ENCODE peak calls at places on chromosome 14, in seven cellular contexts. X is AG10803, I is stomach, J is retinal pigment epithelial cell, G is fibroblast of lung, S is heart right ventricle, U is fibroblast of pulmonary artery. Z is an unnamed sample.

GRCh38 chr14:59245809-59246295 is 57.4 kb downstream of the DAAM1 start:
- DNase-seq in S (no peak), J (no peak), G (no peak), X (no peak), I (no peak), U (no peak), Z (no peak)

GRCh38 chr14:32986791-32987545 is 48.3 kb downstream of the NPAS3 start:
- DNase-seq in S (no peak), X (peak), I (no peak), U (peak), J (peak), G (peak), Z (no peak)

GRCh38 chr14:52269100-52269499 is 1.6 kb downstream of the PTGDR start:
- DNase-seq in U (no peak), S (no peak), G (no peak), X (no peak), I (no peak), J (no peak), Z (no peak)

GRCh38 chr14:94310248-94310647 is 12.9 kb downstream of the SERPINA6 start:
- DNase-seq in J (no peak), I (no peak), U (no peak), G (no peak), X (no peak), S (no peak), Z (no peak)

GRCh38 chr14:39733741-39734140 is 301.5 kb upstream of the FBXO33 start:
- DNase-seq in G (no peak), X (no peak), U (no peak), S (no peak), J (no peak), I (no peak), Z (no peak)

GRCh38 chr14:59187802-59188460 is 536 bp upstream of the DAAM1 start:
- DNase-seq in I (no peak), U (no peak), G (no peak), S (peak), X (no peak), J (no peak), Z (peak)

GRCh38 chr14:70181276-70181675 is 7.5 kb downstream of the SLC8A3 start:
- DNase-seq in U (no peak), S (no peak), J (no peak), G (no peak), I (no peak), X (no peak), Z (no peak)

GRCh38 chr14:88233915-88234314 is 89.2 kb downstream of the KCNK10 start:
- DNase-seq in G (no peak), U (peak), J (no peak), I (no peak), S (no peak), X (no peak), Z (no peak)

GRCh38 chr14:58768977-58769376 is 131.2 kb downstream of the DACT1 start:
- DNase-seq in J (no peak), U (no peak), X (no peak), S (no peak), I (no peak), G (no peak), Z (no peak)

GRCh38 chr14:64717870-64718269 is 13.6 kb downstream of the PLEKHG3 start:
- DNase-seq in S (no peak), I (no peak), G (no peak), X (no peak), J (no peak), U (no peak), Z (no peak)

GRCh38 chr14:92589213-92589852 is 75.8 kb downstream of the RIN3 start:
- DNase-seq in G (peak), S (no peak), I (no peak), U (peak), X (peak), J (no peak), Z (no peak)

GRCh38 chr14:92984896-92985295 is 61.9 kb downstream of the CHGA start:
- DNase-seq in U (no peak), I (no peak), J (no peak), G (no peak), S (no peak), X (no peak), Z (peak)

GRCh38 chr14:54758041-54758440 is 144.6 kb downstream of the GCH1 start:
- DNase-seq in J (no peak), I (no peak), G (no peak), S (no peak), X (no peak), U (no peak), Z (no peak)

GRCh38 chr14:61561657-61562276 is 133.5 kb upstream of the HIF1A start:
- DNase-seq in X (peak), U (peak), I (peak), J (peak), S (peak), G (peak), Z (peak)

DNA sequence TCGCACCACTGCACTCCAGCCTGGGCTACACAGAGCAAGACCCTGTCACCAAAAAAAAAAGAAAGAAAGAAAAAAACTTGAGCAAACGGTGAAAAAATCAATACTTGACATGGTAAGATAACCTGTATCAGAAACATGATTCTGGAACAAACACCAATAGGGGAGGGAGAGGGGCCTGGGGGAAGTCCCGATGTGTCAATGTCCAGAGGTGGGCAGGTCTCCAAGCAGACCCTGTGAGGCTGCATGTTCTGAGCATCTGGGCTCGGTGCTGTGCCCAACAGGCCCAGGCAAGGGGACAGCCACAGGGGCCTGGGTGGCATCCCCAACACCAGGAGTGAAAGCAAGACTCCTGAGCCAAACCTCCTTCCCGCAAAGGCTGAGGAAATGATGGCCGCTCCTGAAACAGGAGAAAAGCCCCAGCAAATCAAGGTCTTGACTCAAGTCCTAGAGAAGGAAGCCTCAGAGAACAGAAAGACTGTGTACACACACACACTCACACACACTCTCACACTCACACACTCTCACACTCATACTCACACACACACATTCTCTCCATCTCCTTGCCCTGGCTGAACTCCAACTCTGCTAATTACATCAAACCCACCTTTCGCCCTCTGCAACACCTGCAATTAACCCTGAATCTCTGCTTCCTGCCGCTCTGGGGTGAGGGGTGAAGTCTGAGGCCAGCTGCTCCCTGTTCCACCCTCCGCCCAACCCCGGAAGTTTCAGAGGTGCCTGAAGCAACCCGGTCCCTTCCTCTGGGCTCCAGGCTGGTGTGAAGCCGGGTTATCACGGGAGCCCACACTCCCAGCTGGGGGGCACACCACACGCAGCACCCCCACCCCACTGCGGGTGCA is 20.4 kb downstream of the CCDC88C start:
- DNase-seq in G (no peak), J (no peak), X (no peak), I (peak), S (no peak), U (no peak), Z (no peak)
- H3K4me3 ChIP-seq in G (no peak), J (no peak), X (no peak), I (no peak), S (no peak), U (no peak), Z (no peak)

GRCh38 chr14:76775695-76776305 is 14.5 kb downstream of the VASH1 start:
- DNase-seq in I (no peak), G (no peak), J (no peak), X (no peak), S (no peak), U (no peak), Z (no peak)
- H3K4me3 ChIP-seq in I (no peak), G (no peak), J (no peak), X (no peak), S (no peak), U (no peak), Z (no peak)

DNA sequence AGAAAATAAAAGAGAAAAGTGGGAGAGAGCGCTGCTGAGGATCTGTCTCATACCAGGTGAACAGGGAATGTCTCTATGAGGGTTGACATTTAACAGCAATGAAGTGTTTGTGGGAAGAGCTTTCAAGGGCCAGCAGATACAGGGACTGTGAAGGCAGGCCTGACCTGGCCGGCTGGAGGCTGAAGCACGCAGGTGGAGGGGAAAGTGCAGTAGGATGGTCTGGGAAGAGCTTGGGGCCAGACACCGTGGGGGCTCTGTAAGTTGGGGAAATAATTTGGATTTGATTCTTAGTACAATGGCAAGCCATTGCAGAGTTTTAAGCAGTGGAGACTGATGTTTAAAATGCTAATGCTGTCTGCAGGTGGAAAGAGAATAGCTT is 23.8 kb upstream of the DHRS2 start:
- DNase-seq in J (no peak), S (no peak), I (no peak), G (no peak), U (no peak), X (no peak), Z (no peak)
- H3K4me3 ChIP-seq in J (no peak), S (no peak), I (no peak), G (no peak), U (no peak), X (no peak), Z (no peak)

GRCh38 chr14:101363880-101364391 is 197.4 kb upstream of the DIO3 start:
- DNase-seq in U (no peak), X (no peak), J (no peak), S (no peak), G (no peak), I (no peak), Z (no peak)

GRCh38 chr14:101363261-101363555 is 198.1 kb upstream of the DIO3 start:
- DNase-seq in X (no peak), S (no peak), U (no peak), I (no peak), J (no peak), G (no peak), Z (no peak)

GRCh38 chr14:101364503-101365328 is 196.6 kb upstream of the DIO3 start:
- DNase-seq in J (no peak), X (no peak), I (no peak), G (peak), U (no peak), S (no peak), Z (peak)

GRCh38 chr14:101367421-101368261 is 193.7 kb upstream of the DIO3 start:
- DNase-seq in I (no peak), X (no peak), S (no peak), G (no peak), U (no peak), J (no peak), Z (peak)

DNA sequence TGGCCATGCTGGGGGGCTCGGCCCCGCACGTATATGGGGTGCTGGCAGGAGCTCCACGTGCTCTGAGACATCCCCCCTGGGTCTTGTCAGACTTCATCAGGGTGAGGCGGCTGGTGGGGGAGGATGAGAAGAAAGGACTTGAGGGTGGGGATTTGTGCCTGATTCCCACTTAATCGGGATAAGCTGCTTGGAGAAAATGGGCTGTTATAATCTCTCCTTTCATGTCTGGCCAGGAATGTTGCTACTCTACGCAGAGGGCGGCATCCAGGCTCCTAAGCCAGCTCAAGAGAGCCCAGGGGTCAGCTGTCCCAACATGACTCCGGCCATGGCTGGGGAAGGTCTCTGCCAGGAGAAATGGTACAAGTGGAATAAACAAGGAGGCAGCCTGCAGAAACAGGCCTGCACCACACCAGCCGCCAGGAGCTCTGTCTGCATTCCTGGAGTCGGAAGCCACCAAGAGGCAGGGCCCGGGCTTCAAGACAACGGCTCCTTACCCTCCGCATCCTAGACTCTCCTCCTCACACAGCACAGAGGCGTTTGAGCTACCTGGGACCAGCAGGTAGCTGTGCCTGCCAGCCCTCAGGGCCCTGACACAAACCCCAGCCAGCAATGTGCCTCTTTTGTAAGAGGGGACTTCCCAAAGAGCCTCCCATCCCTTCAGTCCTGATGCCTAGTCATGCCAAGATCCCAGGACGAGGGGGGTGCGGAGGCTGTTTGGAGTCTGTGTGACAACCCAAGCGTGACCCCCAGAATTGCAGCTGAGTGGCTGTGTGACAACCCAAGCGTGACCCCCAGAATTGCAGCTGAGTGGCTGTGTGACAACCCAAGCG is 195.8 kb upstream of the DIO3 start:
- DNase-seq in G (peak), S (no peak), J (peak), U (no peak), I (no peak), X (no peak), Z (no peak)
- H3K4me3 ChIP-seq in G (no peak), S (no peak), J (no peak), U (no peak), I (no peak), X (no peak), Z (no peak)

GRCh38 chr14:20659813-20660395 is 18.4 kb upstream of the OR6S1 start:
- DNase-seq in J (no peak), G (no peak), X (no peak), I (no peak), U (no peak), S (no peak), Z (no peak)
- H3K4me3 ChIP-seq in J (no peak), G (no peak), X (no peak), I (no peak), U (no peak), S (no peak), Z (no peak)

GRCh38 chr14:104933721-104934379 is 9.2 kb downstream of the PLD4 start:
- DNase-seq in X (no peak), U (no peak), J (no peak), G (no peak), I (no peak), S (no peak), Z (no peak)
- H3K4me3 ChIP-seq in X (no peak), U (no peak), J (no peak), G (no peak), I (peak), S (peak), Z (no peak)

DNA sequence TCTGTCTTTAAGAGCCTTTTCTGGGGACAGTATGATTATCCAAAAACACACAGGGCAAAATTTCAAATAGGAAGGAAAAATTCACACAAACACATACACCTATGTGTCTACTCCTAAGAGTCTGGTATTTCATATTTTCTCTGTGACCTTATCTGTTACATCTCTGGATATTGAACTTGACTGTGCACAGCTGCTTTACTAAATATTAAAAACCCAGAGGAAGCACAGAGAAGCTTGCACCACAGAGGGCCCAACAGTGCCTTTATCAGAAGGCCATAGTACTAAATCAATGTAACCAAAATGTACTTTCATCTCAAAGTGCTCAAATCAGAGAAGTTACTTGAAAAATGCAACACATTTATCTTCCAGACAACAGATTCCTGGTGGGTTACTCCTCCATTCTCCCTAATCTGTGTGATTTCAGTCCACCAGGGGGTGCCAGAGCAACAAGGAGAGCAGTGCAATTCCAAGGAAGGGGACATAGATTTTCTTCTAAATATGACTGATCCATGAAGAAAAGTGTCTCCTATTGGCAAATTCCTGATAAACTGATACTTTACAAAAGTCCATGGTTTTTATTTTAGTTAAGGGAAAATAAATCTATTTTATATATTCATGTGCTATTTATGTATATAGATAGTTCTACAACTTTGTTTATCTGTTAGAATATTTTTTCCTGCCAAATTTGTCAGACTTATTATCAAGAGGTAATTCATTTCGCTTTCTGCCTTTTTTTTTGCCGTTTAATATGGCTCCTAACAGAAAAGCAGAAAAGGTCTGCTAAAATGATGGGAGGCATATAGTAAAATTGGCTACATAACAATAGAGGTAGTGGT is 617.6 kb downstream of the LRFN5 start:
- DNase-seq in J (peak), S (peak), G (peak), X (peak), I (peak), U (peak), Z (peak)
- H3K4me3 ChIP-seq in J (no peak), S (no peak), G (no peak), X (no peak), I (no peak), U (no peak), Z (no peak)

GRCh38 chr14:73741876-73742519 is 27.8 kb upstream of the PNMA1 start:
- DNase-seq in X (no peak), U (no peak), I (no peak), J (no peak), G (no peak), S (no peak), Z (no peak)

GRCh38 chr14:73739174-73739898 is 25.2 kb upstream of the PNMA1 start:
- DNase-seq in J (no peak), U (no peak), I (no peak), S (no peak), G (no peak), X (no peak), Z (no peak)

GRCh38 chr14:73741386-73741875 is 27.2 kb upstream of the PNMA1 start:
- DNase-seq in G (peak), X (no peak), J (no peak), I (peak), U (peak), S (peak), Z (peak)

GRCh38 chr14:73739899-73740685 is 25.9 kb upstream of the PNMA1 start:
- DNase-seq in I (no peak), U (no peak), S (no peak), G (no peak), X (no peak), J (no peak), Z (no peak)

DNA sequence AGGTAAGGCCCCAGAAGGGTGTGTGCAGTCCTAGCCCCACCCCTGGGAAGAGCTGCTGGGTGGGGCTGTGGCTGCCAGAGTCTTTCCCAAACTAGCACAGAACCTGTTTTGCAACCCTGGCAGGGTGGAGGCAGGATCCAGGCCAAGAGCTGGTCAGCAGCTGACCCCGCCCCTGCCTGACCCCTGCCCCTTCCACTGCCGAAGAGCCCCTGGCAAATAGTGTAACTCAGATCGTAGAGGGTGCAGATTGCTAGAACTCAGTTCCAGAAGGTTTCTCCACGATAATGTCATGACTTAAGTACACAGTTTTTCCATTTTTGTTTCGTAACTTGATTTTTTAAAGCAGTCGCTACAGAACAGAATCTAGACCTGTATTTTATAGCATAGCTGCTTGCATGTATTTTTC is 26.7 kb upstream of the PNMA1 start:
- DNase-seq in U (peak), J (no peak), S (no peak), X (peak), G (peak), I (peak), Z (peak)
- H3K4me3 ChIP-seq in U (no peak), J (no peak), S (peak), X (no peak), G (peak), I (peak), Z (peak)

Z was measured in adrenal gland.